ENCODE peak calls at places on chromosomes 6 and 20, in nine cellular contexts. One of them, this sample, is unnamed.

GRCh38 chr6:113318553-113318952 is 538.6 kb upstream of the MARCKS start:
- DNase-seq in GM20000: no peak
- DNase-seq in IMR-90: peak
- DNase-seq in AG09309: no peak
- DNase-seq in T-helper 1 cell: no peak
- DNase-seq in NCI-H2171 treated with DMSO at 0.1 percent for 48 hours: peak
- DNase-seq in T-cell: no peak
- DNase-seq in iPS DF 19.7: no peak
- DNase-seq in AG04450: no peak
- DNase-seq in this sample: no peak

GRCh38 chr6:40962241-40962640 is 76.8 kb downstream of the UNC5CL start:
- DNase-seq in GM20000: peak
- DNase-seq in IMR-90: peak
- DNase-seq in AG09309: peak
- DNase-seq in T-helper 1 cell: no peak
- DNase-seq in NCI-H2171 treated with DMSO at 0.1 percent for 48 hours: no peak
- DNase-seq in T-cell: no peak
- DNase-seq in iPS DF 19.7: no peak
- DNase-seq in AG04450: peak
- DNase-seq in this sample: no peak

GRCh38 chr6:43969158-43969981 is 157.9 kb downstream of the MRPL14 start:
- DNase-seq in GM20000: no peak
- DNase-seq in IMR-90: no peak
- DNase-seq in AG09309: no peak
- DNase-seq in T-helper 1 cell: no peak
- DNase-seq in NCI-H2171 treated with DMSO at 0.1 percent for 48 hours: no peak
- DNase-seq in T-cell: no peak
- DNase-seq in iPS DF 19.7: no peak
- DNase-seq in AG04450: no peak
- DNase-seq in this sample: no peak

GRCh38 chr6:5942591-5942990 is 64.1 kb downstream of the NRN1 start:
- DNase-seq in GM20000: no peak
- DNase-seq in IMR-90: no peak
- DNase-seq in AG09309: no peak
- DNase-seq in T-helper 1 cell: no peak
- DNase-seq in NCI-H2171 treated with DMSO at 0.1 percent for 48 hours: no peak
- DNase-seq in T-cell: no peak
- DNase-seq in iPS DF 19.7: no peak
- DNase-seq in AG04450: no peak
- DNase-seq in this sample: no peak

GRCh38 chr6:3509326-3509725 is 52.5 kb upstream of the SLC22A23 start:
- DNase-seq in GM20000: no peak
- DNase-seq in IMR-90: peak
- DNase-seq in AG09309: no peak
- DNase-seq in T-helper 1 cell: no peak
- DNase-seq in NCI-H2171 treated with DMSO at 0.1 percent for 48 hours: no peak
- DNase-seq in T-cell: no peak
- DNase-seq in iPS DF 19.7: no peak
- DNase-seq in AG04450: no peak
- DNase-seq in this sample: no peak

GRCh38 chr20:23668477-23668951 is 20.3 kb downstream of the CST4 start:
- DNase-seq in GM20000: peak
- DNase-seq in IMR-90: peak
- DNase-seq in AG09309: no peak
- DNase-seq in T-helper 1 cell: peak
- DNase-seq in NCI-H2171 treated with DMSO at 0.1 percent for 48 hours: peak
- DNase-seq in T-cell: peak
- DNase-seq in iPS DF 19.7: no peak
- DNase-seq in AG04450: no peak
- DNase-seq in this sample: no peak

GRCh38 chr20:33262658-33263065 is 20.4 kb upstream of the BPIFB1 start:
- DNase-seq in GM20000: no peak
- DNase-seq in IMR-90: peak
- DNase-seq in AG09309: no peak
- DNase-seq in T-helper 1 cell: no peak
- DNase-seq in NCI-H2171 treated with DMSO at 0.1 percent for 48 hours: peak
- DNase-seq in T-cell: no peak
- DNase-seq in iPS DF 19.7: peak
- DNase-seq in AG04450: peak
- DNase-seq in this sample: no peak

GRCh38 chr6:7058250-7058923 is 49.4 kb upstream of the RREB1 start:
- DNase-seq in GM20000: no peak
- DNase-seq in IMR-90: peak
- DNase-seq in AG09309: peak
- DNase-seq in T-helper 1 cell: no peak
- DNase-seq in NCI-H2171 treated with DMSO at 0.1 percent for 48 hours: no peak
- DNase-seq in T-cell: no peak
- DNase-seq in iPS DF 19.7: no peak
- DNase-seq in AG04450: peak
- DNase-seq in this sample: no peak

GRCh38 chr6:15555101-15556038 is 107.5 kb downstream of the DTNBP1 start:
- DNase-seq in GM20000: no peak
- DNase-seq in IMR-90: no peak
- DNase-seq in AG09309: no peak
- DNase-seq in T-helper 1 cell: no peak
- DNase-seq in NCI-H2171 treated with DMSO at 0.1 percent for 48 hours: no peak
- DNase-seq in T-cell: no peak
- DNase-seq in iPS DF 19.7: no peak
- DNase-seq in AG04450: no peak
- DNase-seq in this sample: no peak

GRCh38 chr6:15823838-15824414 is 161.1 kb upstream of the DTNBP1 start:
- DNase-seq in GM20000: peak
- DNase-seq in IMR-90: no peak
- DNase-seq in AG09309: no peak
- DNase-seq in T-helper 1 cell: no peak
- DNase-seq in NCI-H2171 treated with DMSO at 0.1 percent for 48 hours: no peak
- DNase-seq in T-cell: no peak
- DNase-seq in iPS DF 19.7: no peak
- DNase-seq in AG04450: no peak
- DNase-seq in this sample: no peak

GRCh38 chr20:21129861-21130260 is 4.0 kb downstream of the KIZ start:
- DNase-seq in GM20000: no peak
- DNase-seq in IMR-90: no peak
- DNase-seq in AG09309: no peak
- DNase-seq in T-helper 1 cell: no peak
- DNase-seq in NCI-H2171 treated with DMSO at 0.1 percent for 48 hours: peak
- DNase-seq in T-cell: no peak
- DNase-seq in iPS DF 19.7: no peak
- DNase-seq in AG04450: no peak
- DNase-seq in this sample: no peak

GRCh38 chr6:12648171-12648570 is 68.4 kb upstream of the PHACTR1 start:
- DNase-seq in GM20000: no peak
- DNase-seq in IMR-90: no peak
- DNase-seq in AG09309: no peak
- DNase-seq in T-helper 1 cell: no peak
- DNase-seq in NCI-H2171 treated with DMSO at 0.1 percent for 48 hours: no peak
- DNase-seq in T-cell: no peak
- DNase-seq in iPS DF 19.7: no peak
- DNase-seq in AG04450: no peak
- DNase-seq in this sample: no peak

GRCh38 chr20:17882065-17882833 is 86.3 kb downstream of the SNX5 start:
- DNase-seq in GM20000: no peak
- DNase-seq in IMR-90: no peak
- DNase-seq in AG09309: no peak
- DNase-seq in T-helper 1 cell: no peak
- DNase-seq in NCI-H2171 treated with DMSO at 0.1 percent for 48 hours: no peak
- DNase-seq in T-cell: no peak
- DNase-seq in iPS DF 19.7: no peak
- DNase-seq in AG04450: no peak
- DNase-seq in this sample: no peak

GRCh38 chr6:56359201-56359899 is 112.0 kb upstream of the COL21A1 start:
- DNase-seq in GM20000: peak
- DNase-seq in IMR-90: peak
- DNase-seq in AG09309: no peak
- DNase-seq in T-helper 1 cell: peak
- DNase-seq in NCI-H2171 treated with DMSO at 0.1 percent for 48 hours: peak
- DNase-seq in T-cell: peak
- DNase-seq in iPS DF 19.7: peak
- DNase-seq in AG04450: peak
- DNase-seq in this sample: peak

GRCh38 chr6:133939778-133940667 is 13.0 kb upstream of the TBPL1 start:
- DNase-seq in GM20000: no peak
- DNase-seq in IMR-90: no peak
- DNase-seq in AG09309: no peak
- DNase-seq in T-helper 1 cell: no peak
- DNase-seq in NCI-H2171 treated with DMSO at 0.1 percent for 48 hours: no peak
- DNase-seq in T-cell: no peak
- DNase-seq in iPS DF 19.7: no peak
- DNase-seq in AG04450: no peak
- DNase-seq in this sample: no peak

GRCh38 chr6:157741321-157741720 is 81.7 kb upstream of the SNX9 start:
- DNase-seq in GM20000: no peak
- DNase-seq in IMR-90: no peak
- DNase-seq in AG09309: no peak
- DNase-seq in T-helper 1 cell: no peak
- DNase-seq in NCI-H2171 treated with DMSO at 0.1 percent for 48 hours: no peak
- DNase-seq in T-cell: no peak
- DNase-seq in iPS DF 19.7: no peak
- DNase-seq in AG04450: no peak
- DNase-seq in this sample: no peak

GRCh38 chr6:139027620-139028182 is 844 bp upstream of the ABRACL start:
- DNase-seq in GM20000: peak
- DNase-seq in IMR-90: peak
- DNase-seq in AG09309: no peak
- DNase-seq in T-helper 1 cell: peak
- DNase-seq in NCI-H2171 treated with DMSO at 0.1 percent for 48 hours: peak
- DNase-seq in T-cell: no peak
- DNase-seq in iPS DF 19.7: no peak
- DNase-seq in AG04450: no peak
- DNase-seq in this sample: no peak

GRCh38 chr6:64217721-64218603 is 582.4 kb downstream of the PHF3 start:
- DNase-seq in GM20000: peak
- DNase-seq in IMR-90: peak
- DNase-seq in AG09309: no peak
- DNase-seq in T-helper 1 cell: no peak
- DNase-seq in NCI-H2171 treated with DMSO at 0.1 percent for 48 hours: no peak
- DNase-seq in T-cell: no peak
- DNase-seq in iPS DF 19.7: no peak
- DNase-seq in AG04450: peak
- DNase-seq in this sample: no peak

GRCh38 chr20:43193443-43193842 is 3.7 kb upstream of the PTPRT start:
- DNase-seq in GM20000: no peak
- DNase-seq in IMR-90: no peak
- DNase-seq in AG09309: no peak
- DNase-seq in T-helper 1 cell: no peak
- DNase-seq in NCI-H2171 treated with DMSO at 0.1 percent for 48 hours: no peak
- DNase-seq in T-cell: no peak
- DNase-seq in iPS DF 19.7: no peak
- DNase-seq in AG04450: no peak
- DNase-seq in this sample: no peak

GRCh38 chr20:19382371-19382770 is 169.9 kb downstream of the SLC24A3 start:
- DNase-seq in GM20000: no peak
- DNase-seq in IMR-90: no peak
- DNase-seq in AG09309: no peak
- DNase-seq in T-helper 1 cell: no peak
- DNase-seq in NCI-H2171 treated with DMSO at 0.1 percent for 48 hours: peak
- DNase-seq in T-cell: no peak
- DNase-seq in iPS DF 19.7: no peak
- DNase-seq in AG04450: no peak
- DNase-seq in this sample: no peak

GRCh38 chr20:51914758-51915157 is 112.4 kb upstream of the SALL4 start:
- DNase-seq in GM20000: no peak
- DNase-seq in IMR-90: no peak
- DNase-seq in AG09309: no peak
- DNase-seq in T-helper 1 cell: no peak
- DNase-seq in NCI-H2171 treated with DMSO at 0.1 percent for 48 hours: no peak
- DNase-seq in T-cell: no peak
- DNase-seq in iPS DF 19.7: no peak
- DNase-seq in AG04450: no peak
- DNase-seq in this sample: no peak

GRCh38 chr6:37916675-37917074 is 97.1 kb downstream of the ZFAND3 start:
- DNase-seq in GM20000: no peak
- DNase-seq in IMR-90: no peak
- DNase-seq in AG09309: no peak
- DNase-seq in T-helper 1 cell: no peak
- DNase-seq in NCI-H2171 treated with DMSO at 0.1 percent for 48 hours: no peak
- DNase-seq in T-cell: no peak
- DNase-seq in iPS DF 19.7: no peak
- DNase-seq in AG04450: no peak
- DNase-seq in this sample: no peak

GRCh38 chr20:50636601-50637539 is 54.5 kb downstream of the RIPOR3 start:
- DNase-seq in GM20000: no peak
- DNase-seq in IMR-90: peak
- DNase-seq in AG09309: no peak
- DNase-seq in T-helper 1 cell: no peak
- DNase-seq in NCI-H2171 treated with DMSO at 0.1 percent for 48 hours: no peak
- DNase-seq in T-cell: no peak
- DNase-seq in iPS DF 19.7: no peak
- DNase-seq in AG04450: no peak
- DNase-seq in this sample: no peak